ENCODE peak calls at places on chromosome 13, in nine cellular contexts. V is SK-N-SH, J is SK-N-MC, Q is suprapubic skin, X is GM23338, L is spleen, E is esophagus muscularis mucosa, C is HCT116, I is upper lobe of left lung. Y is an unnamed sample.

GRCh38 chr13:112651750-112652511 is 37.9 kb upstream of the ATP11A start:
- DNase-seq in J (no peak), X (no peak), L (no peak), E (no peak), V (no peak), I (no peak), Q (no peak), C (no peak), Y (no peak)

GRCh38 chr13:29861694-29862110 is 11.3 kb upstream of the UBL3 start:
- DNase-seq in L (no peak), C (no peak), I (no peak), Q (no peak), X (no peak), E (no peak), V (no peak), J (no peak), Y (no peak)

GRCh38 chr13:52786747-52787146 is 47.1 kb upstream of the CNMD start:
- DNase-seq in L (no peak), I (no peak), X (no peak), V (no peak), E (no peak), C (peak; percentile 67), J (no peak), Q (no peak), Y (no peak)

GRCh38 chr13:66424417-66424816 is 805.7 kb downstream of the PCDH9 start:
- DNase-seq in C (no peak), X (no peak), V (no peak), I (no peak), E (no peak), L (no peak), J (no peak), Q (no peak), Y (no peak)

GRCh38 chr13:74554581-74555290 is 420.5 kb upstream of the KLF12 start:
- DNase-seq in E (no peak), X (no peak), L (no peak), I (no peak), V (peak; percentile 11), Q (no peak), C (no peak), J (no peak), Y (no peak)

GRCh38 chr13:111958612-111959395 is 108.1 kb upstream of the SOX1 start:
- DNase-seq in J (no peak), X (no peak), L (peak; percentile 22), I (peak; percentile 3), C (no peak), Q (peak; percentile 35), E (no peak), V (no peak), Y (no peak)

GRCh38 chr13:51816604-51817254 is 12.8 kb upstream of the DHRS12 start:
- DNase-seq in C (peak; percentile 23), L (no peak), Q (no peak), J (no peak), I (no peak), V (no peak), E (no peak), X (no peak), Y (no peak)

GRCh38 chr13:27954406-27954851 is 14.7 kb downstream of the CDX2 start:
- DNase-seq in C (no peak), X (peak; percentile 75), V (peak; percentile 34), L (peak; percentile 75), I (no peak), Q (no peak), J (no peak), E (peak; percentile 87), Y (no peak)

GRCh38 chr13:21069561-21070004 is 8.2 kb upstream of the LATS2 start:
- DNase-seq in X (no peak), V (no peak), C (no peak), I (no peak), L (no peak), J (peak; percentile 91), Q (no peak), E (peak; percentile 57), Y (no peak)

GRCh38 chr13:99390601-99391000 is 83.4 kb upstream of the GPR183 start:
- DNase-seq in J (no peak), E (no peak), C (no peak), V (no peak), I (no peak), Q (no peak), L (no peak), X (no peak), Y (no peak)

GRCh38 chr13:80093888-80094287 is 247.0 kb downstream of the SPRY2 start:
- DNase-seq in L (no peak), V (no peak), J (no peak), Q (peak; percentile 72), C (no peak), I (no peak), E (no peak), X (no peak), Y (no peak)

GRCh38 chr13:91347996-91348905 is 764 bp downstream of the MIR17HG start:
- DNase-seq in I (peak; percentile 31), V (no peak), E (no peak), X (no peak), C (no peak), J (no peak), Q (no peak), L (peak; percentile 94), Y (peak; percentile 31)

GRCh38 chr13:111908391-111908790 is 158.6 kb upstream of the SOX1 start:
- DNase-seq in I (no peak), X (no peak), C (no peak), Q (peak; percentile 71), V (no peak), J (no peak), L (peak; percentile 61), E (peak; percentile 85), Y (no peak)

GRCh38 chr13:30665638-30666037 is 47.9 kb downstream of the USPL1 start:
- DNase-seq in J (no peak), X (no peak), I (no peak), E (no peak), V (no peak), L (no peak), Q (no peak), C (no peak), Y (no peak)

GRCh38 chr13:83691966-83692365 is 190.3 kb downstream of the SLITRK1 start:
- DNase-seq in C (no peak), J (no peak), E (no peak), Q (no peak), L (no peak), V (no peak), I (no peak), X (no peak), Y (no peak)

GRCh38 chr13:65468628-65469027 is 1761.5 kb downstream of the PCDH9 start:
- DNase-seq in X (no peak), V (no peak), Q (no peak), J (no peak), I (no peak), E (no peak), C (no peak), L (no peak), Y (no peak)

GRCh38 chr13:76647550-76647949 is 238.7 kb downstream of the KCTD12 start:
- DNase-seq in C (no peak), I (no peak), V (no peak), Q (no peak), X (no peak), L (no peak), E (no peak), J (no peak), Y (no peak)

GRCh38 chr13:30615851-30616311 is 1.8 kb upstream of the USPL1 start:
- DNase-seq in I (no peak), J (no peak), V (peak; percentile 26), L (no peak), C (no peak), Q (no peak), X (no peak), E (no peak), Y (no peak)

GRCh38 chr13:97502192-97502591 is 68.2 kb downstream of the RAP2A start:
- DNase-seq in X (no peak), Q (no peak), J (no peak), C (no peak), V (no peak), I (no peak), L (no peak), E (no peak), Y (no peak)

DNA sequence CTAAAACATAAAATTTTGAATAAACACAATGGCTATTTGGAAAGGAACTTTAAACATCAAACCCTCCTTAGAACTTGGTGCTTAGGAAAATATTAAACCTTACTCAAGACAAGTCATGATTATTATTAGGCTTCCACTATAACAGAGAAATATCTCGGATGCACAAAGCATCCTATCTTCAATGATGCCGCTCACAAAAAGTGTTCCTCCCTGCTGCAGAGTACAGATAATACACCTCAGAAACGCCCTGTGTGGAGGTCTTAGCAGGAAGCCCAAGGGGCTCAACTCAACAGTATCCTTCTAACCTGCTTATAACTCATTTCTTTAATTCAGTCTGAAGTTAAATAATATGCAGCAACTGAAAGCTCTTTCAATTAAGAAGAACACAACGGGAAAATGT is 12.2 kb downstream of the ELF1 start:
- DNase-seq in I (no peak), Q (no peak), L (no peak), C (no peak), V (no peak), E (no peak), X (no peak), J (no peak), Y (no peak)
- H3K27ac ChIP-seq in I (no peak overlapping the region), Q (no peak overlapping the region), L (peak overlapping the region; percentile 12), C (no peak overlapping the region), V (no peak overlapping the region), E (no peak overlapping the region), X (no peak overlapping the region), J (no peak overlapping the region), Y (no peak overlapping the region)

DNA sequence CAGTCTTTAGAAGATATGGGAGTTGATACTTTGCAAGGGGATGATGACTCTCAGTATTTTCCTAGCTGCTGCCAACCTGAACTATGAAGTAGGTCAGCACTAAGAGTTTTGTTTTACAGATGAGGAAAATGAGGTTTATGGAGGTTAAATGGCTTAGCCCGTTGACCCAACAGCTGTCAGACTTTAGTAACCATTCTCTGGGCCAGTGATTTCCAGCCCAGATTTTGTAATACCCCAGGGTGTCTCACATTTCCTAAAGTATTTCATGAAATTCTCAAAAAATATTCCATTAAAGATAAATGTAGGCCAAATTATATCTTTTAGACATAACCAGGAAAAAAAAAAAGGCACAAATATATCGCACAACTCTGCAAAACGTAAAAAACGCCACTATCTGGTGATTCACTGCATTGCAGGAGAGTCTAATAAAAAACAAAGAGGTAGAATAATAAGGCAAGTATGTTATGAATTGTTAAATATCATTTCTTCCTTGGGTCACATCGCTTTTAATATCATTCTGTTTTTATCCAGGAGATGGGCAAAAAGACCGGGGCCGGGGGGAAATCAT is 112.5 kb downstream of the DACH1 start:
- DNase-seq in V (no peak), J (no peak), X (peak; percentile 18), L (no peak), I (no peak), Q (no peak), C (no peak), E (no peak), Y (no peak)
- TF ChIP-seq POLR2AphosphoS5 in V (no peak), J (no peak), X (no peak), L (no peak), I (no peak), Q (no peak), C (no peak), E (no peak), Y (no peak)

GRCh38 chr13:113880651-113881611 is 17.1 kb upstream of the GAS6 start:
- DNase-seq in V (no peak), J (no peak), Q (peak; percentile 74), X (no peak), E (peak; percentile 80), I (no peak), L (no peak), C (no peak), Y (no peak)
- H3K27ac ChIP-seq in V (no peak overlapping the region), J (no peak overlapping the region), Q (peak overlapping the region; percentile 4), X (no peak overlapping the region), E (peak overlapping the region; percentile 85), I (peak overlapping the region; percentile 80), L (no peak overlapping the region), C (no peak overlapping the region), Y (peak overlapping the region; percentile 85)

GRCh38 chr13:26253787-26254582 is at the start of gene CDK8:
- DNase-seq in V (peak; percentile 89), X (peak; percentile 90), J (peak; percentile 58), I (peak; percentile 89), Q (peak; percentile 91), E (peak; percentile 95), C (peak; percentile 83), L (peak; percentile 97), Y (peak; percentile 73)
- TF ChIP-seq POLR2AphosphoS5 in V (peak; percentile 82), X (peak; percentile 91), J (peak; percentile 86), I (peak; percentile 85), Q (no peak), E (peak; percentile 92), C (peak; percentile 81), L (peak; percentile 89), Y (peak; percentile 27)

Y was measured in breast epithelium.